ENCODE peak calls at places on chromosomes 1 and 21, in ten cellular contexts. P, T, V, C, N, U, O, S, Z and G are unnamed samples.
A peak's percentile ranks its signal among the peaks of the same experiment; 100 is the strongest.

GRCh38 chr1:207748737-207749528 is 2.9 kb upstream of the CD46 start:
- DNase-seq in C (no peak), Z (no peak), V (peak; percentile 50), N (no peak), P (no peak), T (no peak), S (no peak), O (no peak), U (no peak), G (no peak)

GRCh38 chr1:107529511-107530149 is 388.8 kb downstream of the NTNG1 start:
- DNase-seq in O (peak; percentile 54), P (peak; percentile 23), Z (peak; percentile 35), U (peak; percentile 40), V (peak; percentile 63), C (peak; percentile 16), N (no peak), T (peak; percentile 63), S (peak; percentile 78), G (peak; percentile 35)

GRCh38 chr1:20329793-20330542 is 39.3 kb downstream of the VWA5B1 start:
- DNase-seq in S (no peak), T (no peak), U (no peak), O (no peak), P (no peak), N (no peak), Z (no peak), C (no peak), V (no peak), G (no peak)

GRCh38 chr21:39637197-39637970 is 24.6 kb downstream of the B3GALT5 start:
- DNase-seq in C (no peak), P (no peak), Z (no peak), N (no peak), O (no peak), U (no peak), T (no peak), V (no peak), S (no peak), G (no peak)

GRCh38 chr1:32743380-32744062 is 41.0 kb upstream of the SYNC start:
- DNase-seq in O (peak; percentile 58), T (no peak), S (no peak), P (peak; percentile 36), C (peak; percentile 54), N (no peak), Z (no peak), V (peak; percentile 47), U (no peak), G (no peak)

GRCh38 chr1:57637155-57637554 is 213.3 kb upstream of the DAB1 start:
- DNase-seq in T (no peak), S (no peak), V (no peak), O (peak; percentile 58), N (no peak), Z (peak; percentile 40), P (peak; percentile 17), C (peak; percentile 7), U (no peak), G (no peak)

GRCh38 chr1:14826172-14826636 is 227.7 kb downstream of the KAZN start:
- DNase-seq in O (peak; percentile 72), N (no peak), Z (peak; percentile 89), C (no peak), P (peak; percentile 66), U (no peak), V (peak; percentile 82), S (no peak), T (no peak), G (peak; percentile 46)

GRCh38 chr21:16250282-16250681 is 520.5 kb downstream of the USP25 start:
- DNase-seq in N (no peak), V (peak; percentile 27), P (no peak), O (no peak), C (no peak), T (no peak), Z (no peak), S (no peak), U (no peak), G (no peak)

GRCh38 chr1:209619696-209620483 is 32.3 kb downstream of the LAMB3 start:
- DNase-seq in S (no peak), N (no peak), O (no peak), C (no peak), U (no peak), T (no peak), V (no peak), P (no peak), Z (no peak), G (no peak)

GRCh38 chr1:2829846-2830615 is 28.5 kb upstream of the TTC34 start:
- DNase-seq in N (no peak), O (no peak), U (no peak), S (no peak), V (no peak), C (no peak), P (no peak), Z (no peak), T (no peak), G (no peak)

GRCh38 chr1:48223372-48224081 is 1.0 kb downstream of the SLC5A9 start:
- DNase-seq in C (no peak), V (no peak), U (peak; percentile 13), N (no peak), T (no peak), S (no peak), P (no peak), O (no peak), Z (no peak), G (no peak)

GRCh38 chr1:60869264-60869663 is 213.1 kb upstream of the NFIA start:
- DNase-seq in O (no peak), P (no peak), T (no peak), N (no peak), S (no peak), C (no peak), U (no peak), V (no peak), Z (no peak), G (no peak)

GRCh38 chr1:15911927-15912326 is 64.0 kb downstream of the ZBTB17 start:
- DNase-seq in C (no peak), Z (no peak), S (no peak), P (no peak), V (no peak), U (no peak), O (no peak), N (no peak), T (no peak), G (no peak)

GRCh38 chr1:29960156-29960755 is 723.9 kb downstream of the PTPRU start:
- DNase-seq in V (no peak), P (no peak), Z (no peak), U (no peak), S (no peak), C (no peak), N (no peak), T (peak; percentile 46), O (no peak), G (no peak)

GRCh38 chr1:154880651-154881050 is 10.6 kb upstream of the KCNN3 start:
- DNase-seq in U (no peak), T (no peak), C (no peak), N (no peak), S (no peak), P (no peak), O (no peak), V (no peak), Z (no peak), G (no peak)

GRCh38 chr1:234970731-234971476 is 157.7 kb downstream of the TOMM20 start:
- DNase-seq in N (no peak), V (peak; percentile 95), C (peak; percentile 86), O (peak; percentile 94), P (peak; percentile 92), S (no peak), U (no peak), T (no peak), Z (peak; percentile 98), G (peak; percentile 34)